ENCODE peak calls at places on chromosomes 16 and 17, in six cellular contexts. One of them, this sample, is unnamed.

GRCh38 chr16:68470461-68471150 is 22.3 kb upstream of the SMPD3 start:
- DNase-seq in NT2/D1: no peak
- DNase-seq in psoas muscle: no peak
- DNase-seq in mucosa of descending colon: peak
- DNase-seq in OCI-LY7: peak
- DNase-seq in body of pancreas: no peak
- DNase-seq in this sample: no peak

GRCh38 chr17:69764137-69764536 is 310.9 kb upstream of the KCNJ16 start:
- DNase-seq in psoas muscle: no peak
- DNase-seq in body of pancreas: no peak
- DNase-seq in NT2/D1: no peak
- DNase-seq in mucosa of descending colon: no peak
- DNase-seq in OCI-LY7: no peak
- DNase-seq in this sample: peak

GRCh38 chr17:8963665-8964258 is 1.7 kb downstream of the PIK3R5 start:
- DNase-seq in body of pancreas: no peak
- DNase-seq in psoas muscle: no peak
- DNase-seq in mucosa of descending colon: no peak
- DNase-seq in NT2/D1: no peak
- DNase-seq in OCI-LY7: no peak
- DNase-seq in this sample: no peak

GRCh38 chr16:630024-630814 is 566 bp upstream of the WFIKKN1 start:
- DNase-seq in NT2/D1: no peak
- DNase-seq in body of pancreas: peak
- DNase-seq in mucosa of descending colon: no peak
- DNase-seq in psoas muscle: peak
- DNase-seq in OCI-LY7: no peak
- DNase-seq in this sample: no peak

GRCh38 chr16:70267516-70267915 is 15.8 kb upstream of the EXOSC6 start:
- DNase-seq in OCI-LY7: peak
- DNase-seq in psoas muscle: peak
- DNase-seq in mucosa of descending colon: peak
- DNase-seq in body of pancreas: no peak
- DNase-seq in NT2/D1: peak
- DNase-seq in this sample: peak

GRCh38 chr16:16083421-16084156 is 134.2 kb downstream of the ABCC1 start:
- DNase-seq in OCI-LY7: peak
- DNase-seq in psoas muscle: no peak
- DNase-seq in body of pancreas: no peak
- DNase-seq in NT2/D1: no peak
- DNase-seq in mucosa of descending colon: no peak
- DNase-seq in this sample: peak

GRCh38 chr17:43940630-43941029 is 1.6 kb downstream of the PPY start:
- DNase-seq in OCI-LY7: peak
- DNase-seq in body of pancreas: no peak
- DNase-seq in psoas muscle: no peak
- DNase-seq in NT2/D1: no peak
- DNase-seq in mucosa of descending colon: no peak
- DNase-seq in this sample: peak

GRCh38 chr16:89902980-89903379 is 15.7 kb upstream of the MC1R start:
- DNase-seq in mucosa of descending colon: no peak
- DNase-seq in body of pancreas: no peak
- DNase-seq in OCI-LY7: no peak
- DNase-seq in NT2/D1: no peak
- DNase-seq in psoas muscle: peak
- DNase-seq in this sample: no peak

GRCh38 chr16:8679156-8679555 is 4.7 kb downstream of the ABAT start:
- DNase-seq in body of pancreas: peak
- DNase-seq in mucosa of descending colon: no peak
- DNase-seq in OCI-LY7: no peak
- DNase-seq in psoas muscle: no peak
- DNase-seq in NT2/D1: no peak
- DNase-seq in this sample: no peak

GRCh38 chr17:80732268-80732667 is 187.6 kb downstream of the RPTOR start:
- DNase-seq in psoas muscle: no peak
- DNase-seq in OCI-LY7: no peak
- DNase-seq in mucosa of descending colon: no peak
- DNase-seq in NT2/D1: no peak
- DNase-seq in body of pancreas: no peak
- DNase-seq in this sample: no peak

GRCh38 chr16:65377131-65377649 is 255.3 kb upstream of the CDH11 start:
- DNase-seq in OCI-LY7: no peak
- DNase-seq in psoas muscle: no peak
- DNase-seq in NT2/D1: no peak
- DNase-seq in mucosa of descending colon: no peak
- DNase-seq in body of pancreas: no peak
- DNase-seq in this sample: no peak

GRCh38 chr16:50531359-50531758 is 16.8 kb upstream of the NKD1 start:
- DNase-seq in body of pancreas: no peak
- DNase-seq in psoas muscle: no peak
- DNase-seq in mucosa of descending colon: no peak
- DNase-seq in NT2/D1: no peak
- DNase-seq in OCI-LY7: no peak
- DNase-seq in this sample: no peak

GRCh38 chr17:71938340-71939010 is 182.3 kb upstream of the SOX9 start:
- DNase-seq in NT2/D1: no peak
- DNase-seq in psoas muscle: no peak
- DNase-seq in body of pancreas: peak
- DNase-seq in mucosa of descending colon: no peak
- DNase-seq in OCI-LY7: no peak
- DNase-seq in this sample: no peak

GRCh38 chr16:81618187-81618586 is 160.9 kb upstream of the PLCG2 start:
- DNase-seq in OCI-LY7: no peak
- DNase-seq in body of pancreas: no peak
- DNase-seq in NT2/D1: no peak
- DNase-seq in mucosa of descending colon: no peak
- DNase-seq in psoas muscle: no peak
- DNase-seq in this sample: no peak

GRCh38 chr16:70756071-70756470 is 44.9 kb downstream of the VAC14 start:
- DNase-seq in body of pancreas: no peak
- DNase-seq in OCI-LY7: no peak
- DNase-seq in mucosa of descending colon: no peak
- DNase-seq in psoas muscle: peak
- DNase-seq in NT2/D1: no peak
- DNase-seq in this sample: no peak

GRCh38 chr16:2035431-2036199 is 8.9 kb downstream of the NHERF2 start:
- DNase-seq in NT2/D1: no peak
- DNase-seq in body of pancreas: peak
- DNase-seq in psoas muscle: no peak
- DNase-seq in OCI-LY7: no peak
- DNase-seq in mucosa of descending colon: no peak
- DNase-seq in this sample: no peak

GRCh38 chr16:1106659-1107058 is 10.6 kb upstream of the C1QTNF8 start:
- DNase-seq in OCI-LY7: no peak
- DNase-seq in psoas muscle: no peak
- DNase-seq in body of pancreas: no peak
- DNase-seq in mucosa of descending colon: no peak
- DNase-seq in NT2/D1: no peak
- DNase-seq in this sample: no peak

GRCh38 chr17:2157081-2157480 is 102.2 kb downstream of the HIC1 start:
- DNase-seq in OCI-LY7: no peak
- DNase-seq in psoas muscle: no peak
- DNase-seq in mucosa of descending colon: no peak
- DNase-seq in body of pancreas: no peak
- DNase-seq in NT2/D1: no peak
- DNase-seq in this sample: no peak

GRCh38 chr17:2155482-2156051 is 100.7 kb downstream of the HIC1 start:
- DNase-seq in NT2/D1: no peak
- DNase-seq in OCI-LY7: no peak
- DNase-seq in body of pancreas: no peak
- DNase-seq in psoas muscle: no peak
- DNase-seq in mucosa of descending colon: no peak
- DNase-seq in this sample: no peak

GRCh38 chr17:2158011-2158410 is 103.1 kb downstream of the HIC1 start:
- DNase-seq in mucosa of descending colon: no peak
- DNase-seq in OCI-LY7: no peak
- DNase-seq in NT2/D1: no peak
- DNase-seq in psoas muscle: no peak
- DNase-seq in body of pancreas: no peak
- DNase-seq in this sample: peak

GRCh38 chr17:2151634-2152033 is 96.7 kb downstream of the HIC1 start:
- DNase-seq in OCI-LY7: no peak
- DNase-seq in mucosa of descending colon: no peak
- DNase-seq in psoas muscle: no peak
- DNase-seq in body of pancreas: no peak
- DNase-seq in NT2/D1: no peak
- DNase-seq in this sample: no peak

DNA sequence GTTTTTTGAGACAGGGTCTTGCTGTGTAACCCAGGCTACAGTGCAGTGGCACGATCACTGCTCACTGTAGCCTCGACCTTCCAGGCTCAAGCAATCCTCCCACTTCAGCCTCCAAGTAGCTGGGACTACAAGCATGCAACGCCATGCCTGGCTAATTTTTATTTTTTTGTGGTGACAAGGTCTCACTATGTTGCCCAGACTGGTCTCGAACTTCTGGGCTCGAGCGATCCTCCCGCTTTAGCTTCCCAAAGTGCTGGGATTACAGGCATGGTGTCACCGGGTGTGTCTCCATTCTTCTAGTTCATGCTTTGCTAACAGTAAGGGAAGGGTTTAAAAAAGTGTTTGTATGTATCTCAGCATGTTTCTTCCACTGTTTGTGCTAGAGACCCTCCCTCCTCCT is 101.8 kb downstream of the HIC1 start:
- DNase-seq in NT2/D1: no peak
- DNase-seq in OCI-LY7: no peak
- DNase-seq in body of pancreas: no peak
- DNase-seq in psoas muscle: no peak
- DNase-seq in mucosa of descending colon: no peak
- DNase-seq in this sample: no peak
- H3K4me3 ChIP-seq in NT2/D1: no peak
- H3K4me3 ChIP-seq in OCI-LY7: no peak
- H3K4me3 ChIP-seq in body of pancreas: no peak
- H3K4me3 ChIP-seq in psoas muscle: no peak
- H3K4me3 ChIP-seq in mucosa of descending colon: no peak
- H3K4me3 ChIP-seq in this sample: no peak

GRCh38 chr16:57638381-57638780 is 10.0 kb downstream of the ADGRG1 start:
- DNase-seq in psoas muscle: no peak
- DNase-seq in NT2/D1: no peak
- DNase-seq in OCI-LY7: no peak
- DNase-seq in body of pancreas: no peak
- DNase-seq in mucosa of descending colon: no peak
- DNase-seq in this sample: no peak

GRCh38 chr16:57640612-57641011 is 12.2 kb downstream of the ADGRG1 start:
- DNase-seq in mucosa of descending colon: no peak
- DNase-seq in psoas muscle: no peak
- DNase-seq in NT2/D1: no peak
- DNase-seq in OCI-LY7: no peak
- DNase-seq in body of pancreas: peak
- DNase-seq in this sample: no peak

GRCh38 chr16:57640185-57640584 is 11.8 kb downstream of the ADGRG1 start:
- DNase-seq in mucosa of descending colon: no peak
- DNase-seq in body of pancreas: no peak
- DNase-seq in psoas muscle: no peak
- DNase-seq in NT2/D1: no peak
- DNase-seq in OCI-LY7: no peak
- DNase-seq in this sample: no peak

GRCh38 chr16:57637965-57638364 is 9.5 kb downstream of the ADGRG1 start:
- DNase-seq in OCI-LY7: no peak
- DNase-seq in body of pancreas: no peak
- DNase-seq in mucosa of descending colon: no peak
- DNase-seq in NT2/D1: no peak
- DNase-seq in psoas muscle: no peak
- DNase-seq in this sample: no peak

DNA sequence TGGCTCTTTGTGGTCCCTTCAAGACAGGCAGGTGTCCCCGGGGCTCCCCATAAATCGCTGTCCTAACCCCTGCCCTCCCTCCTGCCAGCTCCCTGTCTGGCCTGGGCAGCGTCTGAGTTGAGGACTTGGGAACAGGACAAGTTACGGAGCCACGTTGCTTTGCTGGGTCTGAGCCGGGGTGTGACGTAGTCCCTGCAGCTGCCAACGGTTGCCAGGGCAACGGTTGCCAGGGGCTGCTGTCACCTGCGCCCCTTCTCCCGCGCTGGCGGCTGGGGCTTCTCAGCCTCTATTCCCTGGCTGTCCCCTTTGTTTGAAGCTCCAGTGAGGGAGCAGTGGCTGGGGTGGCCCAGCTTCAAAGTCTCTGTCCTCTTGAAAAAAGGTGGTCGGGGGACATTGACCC is 10.7 kb downstream of the ADGRG1 start:
- DNase-seq in NT2/D1: no peak
- DNase-seq in psoas muscle: no peak
- DNase-seq in mucosa of descending colon: no peak
- DNase-seq in body of pancreas: peak
- DNase-seq in OCI-LY7: peak
- DNase-seq in this sample: peak
- H3K4me3 ChIP-seq in NT2/D1: no peak
- H3K4me3 ChIP-seq in psoas muscle: no peak
- H3K4me3 ChIP-seq in mucosa of descending colon: no peak
- H3K4me3 ChIP-seq in body of pancreas: no peak
- H3K4me3 ChIP-seq in OCI-LY7: no peak
- H3K4me3 ChIP-seq in this sample: no peak

GRCh38 chr17:76138896-76139248 is 2.2 kb downstream of the FOXJ1 start:
- DNase-seq in psoas muscle: no peak
- DNase-seq in NT2/D1: no peak
- DNase-seq in body of pancreas: no peak
- DNase-seq in OCI-LY7: no peak
- DNase-seq in mucosa of descending colon: no peak
- DNase-seq in this sample: no peak

GRCh38 chr17:76137026-76137350 is 4.1 kb downstream of the FOXJ1 start:
- DNase-seq in NT2/D1: no peak
- DNase-seq in body of pancreas: no peak
- DNase-seq in OCI-LY7: no peak
- DNase-seq in mucosa of descending colon: no peak
- DNase-seq in psoas muscle: no peak
- DNase-seq in this sample: no peak

GRCh38 chr17:76137351-76138233 is 3.5 kb downstream of the FOXJ1 start:
- DNase-seq in NT2/D1: no peak
- DNase-seq in mucosa of descending colon: no peak
- DNase-seq in OCI-LY7: no peak
- DNase-seq in body of pancreas: no peak
- DNase-seq in psoas muscle: peak
- DNase-seq in this sample: no peak

GRCh38 chr17:76139261-76139752 is 1.7 kb downstream of the FOXJ1 start:
- DNase-seq in body of pancreas: no peak
- DNase-seq in mucosa of descending colon: no peak
- DNase-seq in psoas muscle: no peak
- DNase-seq in OCI-LY7: no peak
- DNase-seq in NT2/D1: no peak
- DNase-seq in this sample: no peak

GRCh38 chr17:76138234-76138895 is 2.7 kb downstream of the FOXJ1 start:
- DNase-seq in body of pancreas: peak
- DNase-seq in psoas muscle: peak
- DNase-seq in mucosa of descending colon: no peak
- DNase-seq in NT2/D1: no peak
- DNase-seq in OCI-LY7: no peak
- DNase-seq in this sample: no peak
- H3K4me3 ChIP-seq in body of pancreas: no peak
- H3K4me3 ChIP-seq in psoas muscle: no peak
- H3K4me3 ChIP-seq in mucosa of descending colon: no peak
- H3K4me3 ChIP-seq in NT2/D1: peak
- H3K4me3 ChIP-seq in OCI-LY7: no peak
- H3K4me3 ChIP-seq in this sample: no peak

DNA sequence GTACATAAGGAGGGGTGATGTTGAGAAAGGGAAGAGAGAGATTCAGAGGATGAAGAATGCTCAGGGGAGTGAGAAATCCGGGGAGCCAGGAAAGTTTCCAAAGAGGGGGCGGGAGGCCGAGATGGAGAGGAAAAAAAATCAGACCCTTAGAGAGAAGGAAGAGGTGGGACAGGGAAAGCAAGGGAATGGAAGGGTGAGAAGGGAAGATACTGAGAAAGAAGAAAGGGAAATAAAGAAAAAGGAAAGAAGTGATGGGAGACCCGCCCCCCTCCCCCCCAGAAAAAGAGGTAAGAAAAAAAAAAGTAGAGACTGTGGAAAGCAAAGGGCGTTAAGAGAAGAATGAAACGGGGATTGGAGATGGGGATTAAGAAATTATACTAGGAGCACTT is 507 bp downstream of the DYNLRB2 start:
- DNase-seq in OCI-LY7: no peak
- DNase-seq in mucosa of descending colon: no peak
- DNase-seq in body of pancreas: no peak
- DNase-seq in psoas muscle: no peak
- DNase-seq in NT2/D1: no peak
- DNase-seq in this sample: no peak
- H3K4me3 ChIP-seq in OCI-LY7: peak
- H3K4me3 ChIP-seq in mucosa of descending colon: no peak
- H3K4me3 ChIP-seq in body of pancreas: no peak
- H3K4me3 ChIP-seq in psoas muscle: peak
- H3K4me3 ChIP-seq in NT2/D1: peak
- H3K4me3 ChIP-seq in this sample: peak